ENCODE peak calls at places on chromosomes 7 and 10, in four cellular contexts. W is naive thymus-derived CD8-positive, alpha-beta T cell; M is left kidney; F is C1 segment of cervical spinal cord. V is an unnamed sample.

GRCh38 chr10:63520463-63521388 is 475 bp upstream of the REEP3 start:
- DNase-seq in W (peak; percentile 50), M (peak; percentile 79), F (peak; percentile 66), V (peak; percentile 51)

GRCh38 chr7:358352-358751 is 68.4 kb downstream of the FOXL3 start:
- DNase-seq in F (no peak), W (no peak), M (no peak), V (no peak)

GRCh38 chr7:127927339-127927679 is 103.9 kb downstream of the LRRC4 start:
- DNase-seq in F (no peak), W (no peak), M (peak; percentile 43), V (no peak)

GRCh38 chr10:125448596-125448995 is 234.4 kb downstream of the TEX36 start:
- DNase-seq in M (peak; percentile 28), F (no peak), W (no peak), V (no peak)

GRCh38 chr7:66556177-66556548 is 72.5 kb upstream of the KCTD7 start:
- DNase-seq in F (no peak), W (no peak), M (no peak), V (no peak)

GRCh38 chr7:38512704-38513103 is 118.5 kb downstream of the AMPH start:
- DNase-seq in W (no peak), F (no peak), M (peak; percentile 50), V (no peak)

GRCh38 chr7:40372031-40372430 is 237.2 kb downstream of the SUGCT start:
- DNase-seq in F (no peak), M (no peak), W (no peak), V (no peak)

GRCh38 chr7:102008535-102009262 is 191.3 kb downstream of the CUX1 start:
- DNase-seq in W (no peak), F (no peak), M (peak; percentile 44), V (no peak)

GRCh38 chr10:690227-691161 is 1.0 kb upstream of the DIP2C start:
- DNase-seq in W (no peak), M (no peak), F (no peak), V (no peak)

GRCh38 chr7:115637123-115637522 is 393.4 kb downstream of the TFEC start:
- DNase-seq in F (no peak), W (no peak), M (no peak), V (no peak)

GRCh38 chr10:131214521-131215244 is 96.8 kb downstream of the TCERG1L start:
- DNase-seq in F (no peak), M (no peak), W (no peak), V (no peak)

GRCh38 chr10:49177391-49178355 is 10.5 kb downstream of the TMEM273 start:
- DNase-seq in M (no peak), W (no peak), F (no peak), V (peak; percentile 71)

GRCh38 chr10:24822557-24822956 is 98.9 kb upstream of the ARHGAP21 start:
- DNase-seq in M (no peak), F (no peak), W (no peak), V (no peak)

GRCh38 chr10:88932539-88933256 is 19.9 kb downstream of the ACTA2 start:
- DNase-seq in M (peak; percentile 94), F (peak; percentile 14), W (no peak), V (peak; percentile 27)

GRCh38 chr10:68562666-68563522 is 2.8 kb downstream of the TET1 start:
- DNase-seq in F (no peak), W (no peak), M (peak; percentile 55), V (no peak)

GRCh38 chr10:62919776-62920175 is 103.6 kb upstream of the EGR2 start:
- DNase-seq in M (no peak), W (no peak), F (no peak), V (no peak)

GRCh38 chr7:82146491-82146890 is 297.1 kb downstream of the CACNA2D1 start:
- DNase-seq in M (no peak), W (no peak), F (no peak), V (no peak)

GRCh38 chr7:108598153-108598552 is 28.5 kb downstream of the DNAJB9 start:
- DNase-seq in F (no peak), M (peak; percentile 81), W (no peak), V (no peak)

GRCh38 chr10:90871279-90871760 is 454 bp upstream of the RPP30 start:
- DNase-seq in W (no peak), F (peak; percentile 57), M (peak; percentile 92), V (peak; percentile 40)

GRCh38 chr10:104331208-104331838 is 6.9 kb downstream of the ITPRIP start:
- DNase-seq in W (no peak), M (peak; percentile 71), F (no peak), V (no peak)

GRCh38 chr7:99141334-99141733 is 2.6 kb downstream of the SMURF1 start:
- DNase-seq in M (no peak), F (no peak), W (no peak), V (no peak)

V was measured in activated T-helper 2 cell treated with anti-CD3 and anti-CD28 coated beads, Interferon-gamma antibody, Interleukin-2, Interleukin-4, amounts not matched to agents 10 μg/mL and 5 μg/mL and 100 μg/mL, durations not matched to agents 14 hours and 24 hours and 36 hours.